ENCODE peak calls at places on chromosomes 1 and 21, in six cellular contexts. One of them, this sample, is unnamed.

GRCh38 chr1:242811092-242811840 is 286.8 kb upstream of the PLD5 start:
- DNase-seq in tibial nerve: no peak
- DNase-seq in effector memory CD4-positive, alpha-beta T cell: no peak
- DNase-seq in CD4-positive, CD25-positive, alpha-beta regulatory T cell: no peak
- DNase-seq in lower lobe of right lung: no peak
- DNase-seq in A549: peak
- DNase-seq in this sample: no peak

GRCh38 chr1:78168306-78168705 is 122.5 kb downstream of the GIPC2 start:
- DNase-seq in tibial nerve: no peak
- DNase-seq in effector memory CD4-positive, alpha-beta T cell: no peak
- DNase-seq in CD4-positive, CD25-positive, alpha-beta regulatory T cell: no peak
- DNase-seq in lower lobe of right lung: no peak
- DNase-seq in A549: no peak
- DNase-seq in this sample: no peak

GRCh38 chr1:62687421-62687902 is 724 bp downstream of the DOCK7 start:
- DNase-seq in tibial nerve: no peak
- DNase-seq in effector memory CD4-positive, alpha-beta T cell: no peak
- DNase-seq in CD4-positive, CD25-positive, alpha-beta regulatory T cell: peak
- DNase-seq in lower lobe of right lung: no peak
- DNase-seq in A549: peak
- DNase-seq in this sample: no peak

GRCh38 chr21:26883768-26884167 is 38.6 kb upstream of the ADAMTS1 start:
- DNase-seq in tibial nerve: no peak
- DNase-seq in effector memory CD4-positive, alpha-beta T cell: no peak
- DNase-seq in CD4-positive, CD25-positive, alpha-beta regulatory T cell: no peak
- DNase-seq in lower lobe of right lung: no peak
- DNase-seq in A549: no peak
- DNase-seq in this sample: no peak

GRCh38 chr1:68173283-68174172 is 58.8 kb downstream of the WLS start:
- DNase-seq in tibial nerve: no peak
- DNase-seq in effector memory CD4-positive, alpha-beta T cell: no peak
- DNase-seq in CD4-positive, CD25-positive, alpha-beta regulatory T cell: no peak
- DNase-seq in lower lobe of right lung: no peak
- DNase-seq in A549: no peak
- DNase-seq in this sample: no peak

GRCh38 chr1:28091043-28091781 is 2.8 kb upstream of the EYA3 start:
- DNase-seq in tibial nerve: peak
- DNase-seq in effector memory CD4-positive, alpha-beta T cell: peak
- DNase-seq in CD4-positive, CD25-positive, alpha-beta regulatory T cell: peak
- DNase-seq in lower lobe of right lung: peak
- DNase-seq in A549: peak
- DNase-seq in this sample: peak

GRCh38 chr1:244730153-244730933 is 77.4 kb downstream of the DESI2 start:
- DNase-seq in tibial nerve: no peak
- DNase-seq in effector memory CD4-positive, alpha-beta T cell: no peak
- DNase-seq in CD4-positive, CD25-positive, alpha-beta regulatory T cell: peak
- DNase-seq in lower lobe of right lung: peak
- DNase-seq in A549: peak
- DNase-seq in this sample: no peak

GRCh38 chr1:22639286-22639685 is 2.9 kb downstream of the C1QA start:
- DNase-seq in tibial nerve: no peak
- DNase-seq in effector memory CD4-positive, alpha-beta T cell: no peak
- DNase-seq in CD4-positive, CD25-positive, alpha-beta regulatory T cell: no peak
- DNase-seq in lower lobe of right lung: no peak
- DNase-seq in A549: peak
- DNase-seq in this sample: peak

GRCh38 chr1:21289700-21290545 is at the start of gene ECE1:
- DNase-seq in tibial nerve: no peak
- DNase-seq in effector memory CD4-positive, alpha-beta T cell: peak
- DNase-seq in CD4-positive, CD25-positive, alpha-beta regulatory T cell: peak
- DNase-seq in lower lobe of right lung: peak
- DNase-seq in A549: peak
- DNase-seq in this sample: no peak

GRCh38 chr1:2194319-2194897 is at the start of gene FAAP20:
- DNase-seq in tibial nerve: no peak
- DNase-seq in effector memory CD4-positive, alpha-beta T cell: peak
- DNase-seq in CD4-positive, CD25-positive, alpha-beta regulatory T cell: no peak
- DNase-seq in lower lobe of right lung: no peak
- DNase-seq in A549: peak
- DNase-seq in this sample: no peak

GRCh38 chr21:37220433-37220980 is 46.6 kb downstream of the VPS26C start:
- DNase-seq in tibial nerve: no peak
- DNase-seq in effector memory CD4-positive, alpha-beta T cell: no peak
- DNase-seq in CD4-positive, CD25-positive, alpha-beta regulatory T cell: peak
- DNase-seq in lower lobe of right lung: no peak
- DNase-seq in A549: peak
- DNase-seq in this sample: no peak

GRCh38 chr1:26541816-26542711 is 12.5 kb downstream of the RPS6KA1 start:
- DNase-seq in tibial nerve: peak
- DNase-seq in effector memory CD4-positive, alpha-beta T cell: peak
- DNase-seq in CD4-positive, CD25-positive, alpha-beta regulatory T cell: peak
- DNase-seq in lower lobe of right lung: peak
- DNase-seq in A549: no peak
- DNase-seq in this sample: peak

GRCh38 chr21:46035809-46036695 is 54.5 kb downstream of the COL6A1 start:
- DNase-seq in tibial nerve: no peak
- DNase-seq in effector memory CD4-positive, alpha-beta T cell: no peak
- DNase-seq in CD4-positive, CD25-positive, alpha-beta regulatory T cell: no peak
- DNase-seq in lower lobe of right lung: no peak
- DNase-seq in A549: no peak
- DNase-seq in this sample: peak

GRCh38 chr1:6585081-6585722 is 5.4 kb downstream of the ZBTB48 start:
- DNase-seq in tibial nerve: no peak
- DNase-seq in effector memory CD4-positive, alpha-beta T cell: no peak
- DNase-seq in CD4-positive, CD25-positive, alpha-beta regulatory T cell: no peak
- DNase-seq in lower lobe of right lung: no peak
- DNase-seq in A549: no peak
- DNase-seq in this sample: no peak

DNA sequence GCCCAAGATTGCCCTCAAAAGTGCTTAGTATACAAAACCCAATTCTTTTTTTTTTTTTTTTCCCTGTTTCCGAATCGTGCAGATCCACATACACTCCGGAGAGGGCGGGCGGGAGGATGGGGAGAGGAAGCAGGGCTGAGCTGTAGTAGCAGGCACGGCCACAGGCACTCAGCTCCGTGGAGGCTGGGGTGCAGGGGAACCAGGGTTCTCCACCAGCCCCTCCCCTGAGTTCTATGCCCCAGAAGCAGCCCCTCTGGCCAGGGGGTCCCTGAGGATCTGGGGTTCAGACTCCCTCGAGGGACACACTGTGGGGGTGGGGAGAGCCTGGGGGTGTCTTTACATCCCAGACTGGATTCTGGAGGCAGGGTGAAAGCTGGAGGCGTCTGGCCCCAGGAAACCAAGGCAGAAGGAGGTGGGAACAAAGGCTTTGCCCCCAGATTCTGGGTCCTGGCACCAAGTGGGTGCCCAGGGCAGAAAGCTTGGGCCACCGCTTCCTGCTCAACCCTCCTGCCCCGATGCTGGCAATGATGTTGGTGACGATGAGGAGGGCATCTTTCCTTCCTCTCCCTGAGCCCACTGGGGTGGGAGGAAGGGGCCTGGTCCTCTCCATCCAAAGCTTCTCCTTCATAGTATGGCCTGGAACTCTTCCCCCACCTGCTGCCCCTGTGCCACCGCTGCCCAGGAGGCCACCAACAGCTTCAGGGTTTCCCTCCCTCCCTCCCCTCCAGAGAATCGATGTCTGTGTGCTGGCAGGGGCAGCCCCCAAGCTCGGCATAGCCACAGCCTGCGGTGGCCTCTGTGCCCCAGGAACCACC is 106.4 kb upstream of the TARDBP start:
- DNase-seq in tibial nerve: no peak
- DNase-seq in effector memory CD4-positive, alpha-beta T cell: no peak
- DNase-seq in CD4-positive, CD25-positive, alpha-beta regulatory T cell: no peak
- DNase-seq in lower lobe of right lung: no peak
- DNase-seq in A549: no peak
- DNase-seq in this sample: no peak
- H3K4me3 ChIP-seq in tibial nerve: no peak
- H3K4me3 ChIP-seq in effector memory CD4-positive, alpha-beta T cell: no peak
- H3K4me3 ChIP-seq in CD4-positive, CD25-positive, alpha-beta regulatory T cell: no peak
- H3K4me3 ChIP-seq in lower lobe of right lung: no peak
- H3K4me3 ChIP-seq in A549: no peak
- H3K4me3 ChIP-seq in this sample: no peak

DNA sequence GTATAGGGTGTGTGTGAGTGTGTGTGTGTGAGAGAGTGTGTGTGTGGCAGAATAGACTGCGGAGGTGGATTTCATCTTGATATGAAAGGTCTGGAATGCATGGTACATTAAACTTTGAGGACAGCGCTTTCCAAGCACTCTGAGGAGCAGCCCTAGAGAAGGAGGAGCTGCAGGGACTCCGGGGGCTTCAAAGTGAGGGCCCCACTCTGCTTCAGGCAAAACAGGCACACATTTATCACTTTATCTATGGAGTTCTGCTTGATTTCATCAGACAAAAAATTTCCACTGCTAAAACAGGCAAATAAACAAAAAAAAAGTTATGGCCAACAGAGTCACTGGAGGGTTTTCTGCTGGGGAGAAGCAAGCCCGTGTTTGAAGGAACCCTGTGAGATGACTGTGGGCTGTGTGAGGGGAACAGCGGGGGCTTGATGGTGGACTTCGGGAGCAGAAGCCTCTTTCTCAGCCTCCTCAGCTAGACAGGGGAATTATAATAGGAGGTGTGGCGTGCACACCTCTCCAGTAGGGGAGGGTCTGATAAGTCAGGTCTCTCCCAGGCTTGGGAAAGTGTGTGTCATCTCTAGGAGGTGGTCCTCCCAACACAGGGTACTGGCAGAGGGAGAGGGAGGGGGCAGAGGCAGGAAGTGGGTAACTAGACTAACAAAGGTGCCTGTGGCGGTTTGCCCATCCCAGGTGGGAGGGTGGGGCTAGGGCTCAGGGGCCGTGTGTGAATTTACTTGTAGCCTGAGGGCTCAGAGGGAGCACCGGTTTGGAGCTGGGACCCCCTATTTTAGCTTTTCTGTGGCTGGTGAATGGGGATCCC is 18.3 kb upstream of the HDAC1 start:
- DNase-seq in tibial nerve: no peak
- DNase-seq in effector memory CD4-positive, alpha-beta T cell: peak
- DNase-seq in CD4-positive, CD25-positive, alpha-beta regulatory T cell: peak
- DNase-seq in lower lobe of right lung: no peak
- DNase-seq in A549: no peak
- DNase-seq in this sample: no peak
- H3K27ac ChIP-seq in tibial nerve: no peak
- H3K27ac ChIP-seq in effector memory CD4-positive, alpha-beta T cell: peak
- H3K27ac ChIP-seq in CD4-positive, CD25-positive, alpha-beta regulatory T cell: peak
- H3K27ac ChIP-seq in lower lobe of right lung: no peak
- H3K27ac ChIP-seq in A549: no peak
- H3K27ac ChIP-seq in this sample: no peak

GRCh38 chr1:14614326-14614725 is 15.8 kb downstream of the KAZN start:
- DNase-seq in tibial nerve: no peak
- DNase-seq in effector memory CD4-positive, alpha-beta T cell: no peak
- DNase-seq in CD4-positive, CD25-positive, alpha-beta regulatory T cell: no peak
- DNase-seq in lower lobe of right lung: no peak
- DNase-seq in A549: no peak
- DNase-seq in this sample: no peak

GRCh38 chr1:14615539-14616218 is 17.2 kb downstream of the KAZN start:
- DNase-seq in tibial nerve: no peak
- DNase-seq in effector memory CD4-positive, alpha-beta T cell: no peak
- DNase-seq in CD4-positive, CD25-positive, alpha-beta regulatory T cell: no peak
- DNase-seq in lower lobe of right lung: no peak
- DNase-seq in A549: no peak
- DNase-seq in this sample: no peak

GRCh38 chr1:14613915-14614314 is 15.4 kb downstream of the KAZN start:
- DNase-seq in tibial nerve: no peak
- DNase-seq in effector memory CD4-positive, alpha-beta T cell: no peak
- DNase-seq in CD4-positive, CD25-positive, alpha-beta regulatory T cell: no peak
- DNase-seq in lower lobe of right lung: no peak
- DNase-seq in A549: no peak
- DNase-seq in this sample: no peak

GRCh38 chr1:14611792-14612191 is 13.3 kb downstream of the KAZN start:
- DNase-seq in tibial nerve: no peak
- DNase-seq in effector memory CD4-positive, alpha-beta T cell: no peak
- DNase-seq in CD4-positive, CD25-positive, alpha-beta regulatory T cell: no peak
- DNase-seq in lower lobe of right lung: no peak
- DNase-seq in A549: no peak
- DNase-seq in this sample: no peak

GRCh38 chr1:14612281-14612680 is 13.8 kb downstream of the KAZN start:
- DNase-seq in tibial nerve: no peak
- DNase-seq in effector memory CD4-positive, alpha-beta T cell: no peak
- DNase-seq in CD4-positive, CD25-positive, alpha-beta regulatory T cell: no peak
- DNase-seq in lower lobe of right lung: no peak
- DNase-seq in A549: no peak
- DNase-seq in this sample: no peak
- H3K4me3 ChIP-seq in tibial nerve: no peak
- H3K4me3 ChIP-seq in effector memory CD4-positive, alpha-beta T cell: no peak
- H3K4me3 ChIP-seq in CD4-positive, CD25-positive, alpha-beta regulatory T cell: no peak
- H3K4me3 ChIP-seq in lower lobe of right lung: no peak
- H3K4me3 ChIP-seq in A549: no peak
- H3K4me3 ChIP-seq in this sample: no peak

GRCh38 chr1:163315773-163316374 is 5.9 kb upstream of the NUF2 start:
- DNase-seq in tibial nerve: no peak
- DNase-seq in effector memory CD4-positive, alpha-beta T cell: peak
- DNase-seq in CD4-positive, CD25-positive, alpha-beta regulatory T cell: peak
- DNase-seq in lower lobe of right lung: no peak
- DNase-seq in A549: peak
- DNase-seq in this sample: no peak

GRCh38 chr1:163321311-163322305 is at the start of gene NUF2:
- DNase-seq in tibial nerve: peak
- DNase-seq in effector memory CD4-positive, alpha-beta T cell: peak
- DNase-seq in CD4-positive, CD25-positive, alpha-beta regulatory T cell: peak
- DNase-seq in lower lobe of right lung: peak
- DNase-seq in A549: peak
- DNase-seq in this sample: peak

DNA sequence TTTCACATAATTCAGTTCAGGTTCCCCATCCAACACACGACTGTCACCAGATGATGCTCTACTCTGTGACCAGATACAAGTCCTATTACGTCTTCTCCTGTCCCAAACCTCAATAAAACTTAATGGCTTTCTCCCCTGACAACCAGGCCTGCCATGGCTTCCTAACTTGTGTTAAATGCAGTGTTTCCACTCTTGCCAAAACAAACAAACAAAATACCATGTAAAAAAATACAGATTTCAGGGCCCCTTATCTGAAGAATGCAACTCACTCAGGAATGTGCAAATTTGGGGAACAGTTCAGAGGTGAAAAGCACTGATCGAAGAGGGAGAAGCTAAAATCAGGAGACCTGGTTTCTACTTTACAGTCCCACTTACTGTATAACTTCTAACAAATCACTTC is 863 bp upstream of the NUF2 start:
- DNase-seq in tibial nerve: no peak
- DNase-seq in effector memory CD4-positive, alpha-beta T cell: no peak
- DNase-seq in CD4-positive, CD25-positive, alpha-beta regulatory T cell: no peak
- DNase-seq in lower lobe of right lung: no peak
- DNase-seq in A549: no peak
- DNase-seq in this sample: no peak
- H3K27ac ChIP-seq in tibial nerve: peak
- H3K27ac ChIP-seq in effector memory CD4-positive, alpha-beta T cell: peak
- H3K27ac ChIP-seq in CD4-positive, CD25-positive, alpha-beta regulatory T cell: peak
- H3K27ac ChIP-seq in lower lobe of right lung: peak
- H3K27ac ChIP-seq in A549: peak
- H3K27ac ChIP-seq in this sample: peak